ENCODE peak calls at places on chromosomes 16 and 17, in five cellular contexts. R is psoas muscle, A is neural progenitor cell, L is mesothelial cell of epicardium, T is A549. H is an unnamed sample.

GRCh38 chr16:81137012-81137335 is 40.8 kb upstream of the GCSH start:
- DNase-seq in R (no peak), A (peak), L (no peak), T (no peak), H (no peak)

GRCh38 chr16:81366316-81366932 is 51.7 kb downstream of the GAN start:
- DNase-seq in R (no peak), A (peak), L (no peak), T (peak), H (no peak)

GRCh38 chr16:46845952-46846351 is 15.0 kb upstream of the C16orf87 start:
- DNase-seq in R (no peak), A (no peak), L (no peak), T (no peak), H (no peak)

GRCh38 chr17:17171991-17172939 is 33.9 kb downstream of the PLD6 start:
- DNase-seq in R (peak), A (no peak), L (no peak), T (no peak), H (no peak)

GRCh38 chr16:73231969-73232554 is 184.1 kb upstream of the ZFHX3 start:
- DNase-seq in R (no peak), A (no peak), L (no peak), T (no peak), H (no peak)

GRCh38 chr16:51982715-51983680 is 563.9 kb downstream of the TOX3 start:
- DNase-seq in R (no peak), A (peak), L (no peak), T (peak), H (no peak)

GRCh38 chr16:17447273-17447672 is 23.5 kb downstream of the XYLT1 start:
- DNase-seq in R (no peak), A (no peak), L (no peak), T (no peak), H (no peak)

GRCh38 chr16:29991571-29991904 is 3.9 kb downstream of the HIRIP3 start:
- DNase-seq in R (no peak), A (no peak), L (no peak), T (no peak), H (no peak)

GRCh38 chr17:56992364-56992763 is 14.4 kb downstream of the SCPEP1 start:
- DNase-seq in R (no peak), A (no peak), L (no peak), T (no peak), H (no peak)

GRCh38 chr17:34979650-34980352 is 511 bp upstream of the LIG3 start:
- DNase-seq in R (no peak), A (peak), L (no peak), T (no peak), H (no peak)

GRCh38 chr16:309476-309875 is 26.5 kb downstream of the PDIA2 start:
- DNase-seq in R (no peak), A (no peak), L (no peak), T (no peak), H (no peak)

GRCh38 chr16:2224183-2224486 is 744 bp downstream of the E4F1 start:
- DNase-seq in R (no peak), A (no peak), L (no peak), T (no peak), H (no peak)

GRCh38 chr17:82492647-82493516 is 26.6 kb upstream of the FOXK2 start:
- DNase-seq in R (no peak), A (no peak), L (no peak), T (peak), H (no peak)

GRCh38 chr17:6910987-6911603 is 79.6 kb upstream of the TEKT1 start:
- DNase-seq in R (no peak), A (peak), L (no peak), T (peak), H (no peak)

GRCh38 chr17:37828313-37829124 is 83.7 kb upstream of the HNF1B start:
- DNase-seq in R (no peak), A (no peak), L (no peak), T (peak), H (no peak)

GRCh38 chr17:32684087-32684828 is 192.7 kb downstream of the MYO1D start:
- DNase-seq in R (no peak), A (no peak), L (no peak), T (no peak), H (no peak)

DNA sequence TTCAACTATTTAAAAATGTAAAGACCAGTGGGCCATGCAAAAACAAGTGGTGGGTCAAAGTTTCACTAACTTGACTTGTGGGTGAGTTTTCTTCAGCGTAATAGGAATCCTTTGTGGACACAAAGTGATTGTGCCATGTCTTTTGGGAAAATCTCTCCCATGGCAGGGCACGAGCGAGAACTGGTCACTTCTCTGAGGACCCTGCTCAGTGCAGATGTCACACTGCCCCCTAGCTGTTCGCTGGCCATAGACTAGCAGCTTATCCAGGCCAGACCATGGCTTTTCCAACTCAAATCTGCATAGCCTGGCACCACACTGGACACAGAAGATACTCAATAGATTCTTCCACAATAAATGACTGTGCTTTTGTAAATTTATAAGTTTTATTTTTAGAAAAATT is 306.0 kb upstream of the CCL2 start:
- DNase-seq in R (no peak), A (peak), L (no peak), T (no peak), H (no peak)
- TF ChIP-seq CTCF in R (no peak), A (peak), L (no peak), T (peak), H (no peak)

GRCh38 chr17:80292557-80292956 is 31.9 kb downstream of the RNF213 start:
- DNase-seq in R (peak), A (peak), L (no peak), T (no peak), H (no peak)
- TF ChIP-seq CTCF in R (no peak), A (peak), L (no peak), T (peak), H (no peak)

GRCh38 chr16:84990782-84991181 is 20.6 kb downstream of the ZDHHC7 start:
- DNase-seq in R (peak), A (no peak), L (no peak), T (no peak), H (no peak)

GRCh38 chr16:84986102-84986501 is 25.2 kb downstream of the ZDHHC7 start:
- DNase-seq in R (peak), A (no peak), L (no peak), T (no peak), H (no peak)

GRCh38 chr16:84986879-84987278 is 24.5 kb downstream of the ZDHHC7 start:
- DNase-seq in R (peak), A (no peak), L (no peak), T (no peak), H (no peak)

GRCh38 chr16:84989791-84990620 is 21.3 kb downstream of the ZDHHC7 start:
- DNase-seq in R (peak), A (no peak), L (no peak), T (no peak), H (no peak)

DNA sequence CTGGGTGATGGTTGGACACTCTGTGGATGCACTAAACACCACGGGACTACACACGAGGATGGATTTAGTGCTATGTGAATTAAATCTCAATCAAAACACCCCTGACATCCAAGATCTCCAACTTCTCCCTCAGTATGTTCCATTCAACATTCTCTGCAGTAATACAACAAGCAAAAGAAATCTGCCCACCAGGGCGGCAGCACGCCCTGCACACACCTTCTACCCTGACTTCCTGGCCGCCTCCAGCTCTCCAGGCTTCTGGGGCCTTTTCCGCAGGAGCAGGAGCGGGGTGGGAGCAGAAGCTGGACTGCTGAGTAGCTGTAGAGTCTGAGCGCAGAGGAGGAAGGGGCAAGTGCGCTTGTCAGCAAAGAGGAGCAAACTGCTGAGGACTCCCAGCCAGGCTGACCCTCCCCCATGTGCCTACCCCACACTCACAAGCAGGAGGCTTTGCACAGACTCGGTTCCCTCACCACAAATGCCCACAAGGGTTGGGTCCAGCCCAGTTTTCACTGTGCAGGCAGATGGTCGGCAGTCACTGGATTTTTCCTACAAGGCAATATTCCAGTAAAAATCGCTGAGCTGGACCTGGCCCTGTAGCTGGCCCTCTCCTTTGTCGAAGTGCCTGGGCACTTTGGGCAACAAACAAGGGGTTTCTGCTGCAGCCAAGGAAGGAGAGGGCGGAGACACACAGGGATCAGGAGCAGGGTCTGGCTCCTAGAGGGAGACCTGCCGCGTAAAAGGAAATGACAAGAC is 22.8 kb downstream of the ZDHHC7 start:
- DNase-seq in R (peak), A (no peak), L (no peak), T (no peak), H (no peak)
- TF ChIP-seq CTCF in R (peak), A (no peak), L (no peak), T (no peak), H (no peak)

DNA sequence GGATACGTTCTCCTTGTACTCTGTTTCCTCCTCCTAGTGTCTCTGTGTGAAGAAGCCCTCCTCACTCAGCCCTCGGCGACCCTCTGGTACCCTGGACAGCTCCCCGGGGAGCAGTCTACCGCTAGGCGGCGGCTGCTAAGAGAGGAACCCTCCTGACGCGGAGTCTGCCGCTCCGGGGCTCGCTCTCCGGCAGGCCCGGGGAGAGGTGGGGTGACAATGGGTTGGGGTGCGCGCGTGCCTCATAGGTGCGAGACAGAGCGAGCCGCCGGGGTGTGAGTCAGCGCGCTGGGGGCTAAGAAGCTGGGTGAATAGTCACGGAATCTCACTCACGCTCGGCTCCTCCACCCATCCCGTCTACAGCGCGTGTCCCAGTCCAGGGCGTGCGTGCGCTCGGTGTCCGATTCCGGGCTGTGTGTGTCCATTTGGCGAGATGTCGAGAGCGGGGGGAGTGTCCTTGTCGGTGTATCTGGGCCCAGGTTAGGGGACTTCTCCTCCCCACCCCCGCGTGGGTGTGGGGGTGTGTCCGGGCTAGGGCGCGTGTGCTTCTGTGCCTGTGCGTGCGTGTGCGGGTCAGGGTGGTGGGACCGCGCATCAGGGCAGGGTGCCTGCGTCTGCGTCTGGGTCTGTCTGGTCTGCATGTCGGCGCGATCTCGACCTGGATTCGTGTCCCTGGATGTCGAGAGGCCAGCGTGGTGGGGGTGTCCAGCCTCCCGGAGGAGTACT is 578 bp upstream of the HS3ST2 start:
- DNase-seq in R (peak), A (peak), L (peak), T (no peak), H (no peak)
- TF ChIP-seq CTCF in R (peak), A (peak), L (peak), T (peak), H (no peak)

GRCh38 chr16:85980686-85981085 is 81.7 kb downstream of the IRF8 start:
- DNase-seq in R (no peak), A (no peak), L (no peak), T (no peak), H (no peak)

GRCh38 chr16:85978291-85978775 is 79.4 kb downstream of the IRF8 start:
- DNase-seq in R (no peak), A (no peak), L (no peak), T (no peak), H (no peak)

GRCh38 chr16:85981826-85982562 is 83.0 kb downstream of the IRF8 start:
- DNase-seq in R (no peak), A (peak), L (no peak), T (no peak), H (no peak)

GRCh38 chr16:85978976-85979375 is 80.0 kb downstream of the IRF8 start:
- DNase-seq in R (no peak), A (no peak), L (no peak), T (no peak), H (no peak)

DNA sequence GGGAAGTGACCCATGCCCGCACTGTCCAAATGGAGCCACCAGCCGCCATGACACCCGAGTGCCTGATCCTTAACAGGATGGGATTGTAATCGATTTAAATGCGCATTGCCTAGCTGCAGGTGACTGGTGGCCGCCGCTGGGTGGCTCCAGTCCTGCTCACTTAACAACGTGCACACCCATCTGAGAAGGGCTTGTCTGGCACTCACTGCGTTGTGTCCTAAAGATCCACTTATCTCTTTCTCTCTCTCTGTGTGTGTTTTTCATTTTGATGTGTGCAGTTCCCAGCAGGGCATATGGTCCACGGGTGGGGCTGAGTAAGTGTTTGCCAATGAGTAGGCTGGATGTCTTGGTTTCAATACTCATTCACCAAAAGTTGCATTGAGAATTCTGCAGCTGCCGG is 80.6 kb downstream of the IRF8 start:
- DNase-seq in R (no peak), A (no peak), L (no peak), T (no peak), H (no peak)
- TF ChIP-seq CTCF in R (no peak), A (peak), L (no peak), T (no peak), H (no peak)

DNA sequence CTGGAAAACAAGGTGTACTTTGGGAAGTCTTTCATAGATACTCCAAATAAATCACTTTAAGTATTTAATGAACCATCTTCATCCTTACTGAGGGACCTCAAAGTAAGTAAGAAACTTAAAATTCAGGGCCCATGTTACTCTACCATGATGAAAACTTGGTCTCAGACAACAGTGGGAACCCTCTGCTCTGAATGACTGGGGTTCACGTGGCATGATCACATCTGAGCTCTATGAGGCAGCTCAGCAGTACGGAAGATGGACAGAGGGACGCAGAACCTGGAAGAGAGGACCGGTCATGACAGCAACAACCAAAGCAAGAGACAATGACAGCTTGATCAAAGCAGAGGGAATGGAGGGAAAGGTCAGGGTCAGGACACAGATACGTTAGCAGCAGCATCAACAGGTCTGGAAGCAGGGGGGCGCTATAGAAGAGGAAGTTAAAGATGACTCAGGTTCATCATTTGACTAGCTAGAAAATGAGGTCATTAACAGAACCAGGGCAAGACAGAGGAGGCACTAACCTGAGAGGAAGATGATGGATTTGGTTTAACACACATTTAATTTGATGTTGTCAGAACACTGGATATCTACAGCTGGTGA is 9.5 kb downstream of the XPO6 start:
- DNase-seq in R (no peak), A (no peak), L (no peak), T (no peak), H (no peak)
- TF ChIP-seq CTCF in R (no peak), A (no peak), L (no peak), T (no peak), H (no peak)

GRCh38 chr17:50181601-50182345 is 16.0 kb downstream of the SGCA start:
- DNase-seq in R (peak), A (no peak), L (no peak), T (no peak), H (no peak)
- TF ChIP-seq CTCF in R (no peak), A (no peak), L (no peak), T (no peak), H (no peak)

GRCh38 chr16:11949527-11949926 is 7.7 kb upstream of the NPIPB2 start:
- DNase-seq in R (no peak), A (peak), L (no peak), T (peak), H (no peak)
- TF ChIP-seq CTCF in R (peak), A (peak), L (no peak), T (peak), H (no peak)

DNA sequence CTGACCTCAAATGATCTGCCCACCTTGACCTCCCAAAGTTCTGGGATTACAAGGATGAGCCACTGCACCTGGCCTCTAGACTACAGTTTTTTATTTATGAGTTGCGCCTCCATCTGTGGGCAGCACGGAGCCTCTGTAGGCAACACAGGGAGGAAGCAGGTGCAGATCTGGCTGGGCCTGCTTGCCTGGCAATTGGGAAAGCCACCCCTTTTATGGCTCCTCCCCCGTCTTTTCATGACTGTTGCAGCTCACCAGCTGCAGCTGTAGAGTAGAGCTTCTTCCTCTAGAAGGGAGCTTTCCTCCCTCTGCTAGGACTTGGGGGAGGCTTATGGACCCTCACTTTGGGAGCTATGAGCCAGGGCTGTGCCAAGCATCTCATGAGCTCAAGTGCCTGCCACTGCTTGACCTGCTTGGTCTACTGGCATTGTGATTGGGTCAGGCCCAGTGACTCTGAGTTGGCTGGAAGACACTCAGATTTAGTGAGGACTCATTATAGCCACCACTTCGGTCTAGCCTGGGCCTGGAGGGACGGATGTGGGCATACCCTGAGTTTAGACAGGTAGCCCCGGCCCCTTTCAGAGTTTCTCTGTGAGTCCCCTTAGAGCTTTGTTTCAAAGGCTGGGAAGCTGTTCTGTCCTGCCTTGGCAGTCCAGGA is 6.9 kb upstream of the SLC7A6 start:
- DNase-seq in R (peak), A (no peak), L (no peak), T (no peak), H (no peak)
- TF ChIP-seq CTCF in R (no peak), A (no peak), L (no peak), T (no peak), H (no peak)

H was measured in natural killer cell.